ENCODE peak calls at places on chromosomes 16 and 17, in five cellular contexts. R, I, Y, Q and V are unnamed samples.

GRCh38 chr16:23227529-23227928 is 45.0 kb downstream of the SCNN1G start:
- DNase-seq in R (no peak), I (no peak), Y (no peak), Q (no peak), V (no peak)

GRCh38 chr17:81193470-81194224 is 27.6 kb upstream of the AATK start:
- DNase-seq in R (no peak), I (no peak), Y (no peak), Q (no peak), V (no peak)

GRCh38 chr17:44760474-44761308 is 1.9 kb downstream of the ADAM11 start:
- DNase-seq in R (no peak), I (no peak), Y (no peak), Q (no peak), V (no peak)

GRCh38 chr16:56608876-56609462 is 585 bp downstream of the MT2A start:
- DNase-seq in R (no peak), I (no peak), Y (peak), Q (no peak), V (no peak)

GRCh38 chr16:88613-89012 is 10.6 kb downstream of the MPG start:
- DNase-seq in R (no peak), I (no peak), Y (no peak), Q (no peak), V (no peak)

GRCh38 chr16:25106567-25107465 is 4.7 kb upstream of the LCMT1 start:
- DNase-seq in R (peak), I (peak), Y (peak), Q (peak), V (no peak)

GRCh38 chr16:89081556-89081955 is 12.1 kb upstream of the ACSF3 start:
- DNase-seq in R (no peak), I (no peak), Y (no peak), Q (no peak), V (no peak)

GRCh38 chr17:43085489-43085888 is 39.7 kb downstream of the BRCA1 start:
- DNase-seq in R (no peak), I (no peak), Y (peak), Q (no peak), V (no peak)

GRCh38 chr17:64064331-64064730 is 43.9 kb upstream of the ICAM2 start:
- DNase-seq in R (no peak), I (no peak), Y (no peak), Q (no peak), V (no peak)